ENCODE peak calls at places on chromosomes 4 and X, in five cellular contexts. Z, M, J, Y and N are unnamed samples. For H3K36me3, the result is how much of the 10 kb centered on the place peaks cover.

GRCh38 chrX:53048169-53049126 is at the start of gene GPR173:
- DNase-seq in M (peak), Z (peak), J (peak), Y (peak), N (peak)

GRCh38 chr4:48801739-48802138 is 21.7 kb upstream of the FRYL start:
- DNase-seq in Y (no peak), J (peak), Z (no peak), M (no peak), N (no peak)

GRCh38 chr4:156672924-156673323 is 298.7 kb downstream of the PDGFC start:
- DNase-seq in Z (no peak), M (no peak), J (no peak), Y (no peak), N (no peak)

GRCh38 chrX:16462912-16463311 is 187.0 kb upstream of the S100G start:
- DNase-seq in Z (no peak), J (peak), M (peak), Y (no peak), N (no peak)

GRCh38 chr4:145876531-145877180 is 62.0 kb downstream of the ZNF827 start:
- DNase-seq in J (no peak), M (no peak), Y (no peak), Z (no peak), N (no peak)

GRCh38 chr4:15714141-15714540 is 11.3 kb downstream of the BST1 start:
- DNase-seq in M (no peak), J (no peak), Z (no peak), Y (no peak), N (no peak)

GRCh38 chrX:149493567-149494562 is 11.2 kb downstream of the IDS start:
- DNase-seq in M (no peak), Z (peak), Y (no peak), J (no peak), N (no peak)

GRCh38 chr4:145061325-145061920 is 36.6 kb downstream of the ANAPC10 start:
- DNase-seq in Z (no peak), J (peak), Y (peak), M (no peak), N (peak)

GRCh38 chr4:137370206-137370633 is 162.1 kb downstream of the PCDH18 start:
- DNase-seq in Y (no peak), Z (no peak), M (no peak), J (peak), N (no peak)

DNA sequence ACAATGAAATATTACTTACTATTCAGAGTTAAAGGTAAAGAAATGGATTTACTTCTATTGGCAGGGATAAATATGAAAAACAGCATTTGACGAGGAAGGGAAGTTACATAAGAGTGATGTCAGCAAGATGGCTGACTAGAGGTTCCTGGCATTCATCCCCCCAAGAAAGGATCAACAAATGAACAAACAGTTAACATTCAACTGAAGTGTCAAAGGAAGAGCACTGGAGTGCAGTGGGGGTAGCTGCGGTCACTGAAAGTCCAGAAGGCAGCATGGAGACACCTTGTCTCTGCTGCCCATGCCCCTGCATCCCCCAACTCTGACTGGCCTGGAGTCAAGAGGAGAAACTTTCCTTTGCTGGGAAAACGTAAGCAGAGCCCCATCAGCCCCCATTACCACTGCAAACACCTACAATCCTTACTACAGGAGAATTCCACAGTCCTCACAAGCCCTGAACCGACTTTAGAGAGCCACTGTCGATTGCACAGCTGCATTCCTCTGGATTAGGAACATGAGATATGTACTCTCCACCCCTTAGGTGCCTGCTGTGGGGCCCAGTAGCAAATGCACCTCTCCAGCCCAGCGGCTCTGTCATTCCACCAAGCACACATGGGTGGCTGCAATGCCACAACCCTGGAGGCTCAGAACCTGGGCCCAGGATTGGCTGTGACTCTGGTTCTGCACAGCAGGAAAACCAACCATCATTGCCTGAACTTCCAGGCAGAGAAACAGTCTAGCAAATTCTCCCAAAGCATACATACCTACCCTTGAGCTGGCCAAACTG is 79.5 kb downstream of the CBR4 start:
- DNase-seq in Y (peak), J (no peak), M (no peak), Z (no peak), N (no peak)
- H3K36me3 ChIP-seq in Y (under half), J (under half), M (under half), Z (under half), N (under half)

GRCh38 chr4:98506462-98507132 is 151.8 kb downstream of the TSPAN5 start:
- DNase-seq in Z (peak), M (no peak), Y (no peak), J (no peak), N (no peak)
- H3K36me3 ChIP-seq in Z (under half), M (under half), Y (under half), J (under half), N (under half)

DNA sequence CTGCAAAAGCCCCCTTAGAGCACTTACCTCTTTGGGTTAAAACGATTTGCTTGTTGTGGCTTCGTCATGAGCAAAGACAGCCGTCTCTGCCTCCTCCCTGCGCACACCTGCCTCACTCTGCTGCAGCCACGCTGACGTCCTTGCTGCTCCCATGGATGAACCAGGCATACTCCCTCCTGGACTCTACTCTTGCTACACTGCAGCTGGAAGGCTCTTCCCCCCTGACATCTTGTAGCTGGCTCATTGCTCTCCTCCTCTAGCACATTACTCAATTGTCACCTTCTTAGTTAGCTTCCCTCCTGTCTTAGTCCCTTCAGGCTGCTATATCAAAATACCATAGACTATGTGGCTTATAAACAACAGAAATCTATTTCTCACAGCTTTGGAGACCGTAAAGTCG is 59.3 kb downstream of the FAM114A1 start:
- DNase-seq in M (no peak), Y (no peak), Z (no peak), J (no peak), N (no peak)
- H3K36me3 ChIP-seq in M (half or more), Y (under half), Z (under half), J (under half), N (under half)

DNA sequence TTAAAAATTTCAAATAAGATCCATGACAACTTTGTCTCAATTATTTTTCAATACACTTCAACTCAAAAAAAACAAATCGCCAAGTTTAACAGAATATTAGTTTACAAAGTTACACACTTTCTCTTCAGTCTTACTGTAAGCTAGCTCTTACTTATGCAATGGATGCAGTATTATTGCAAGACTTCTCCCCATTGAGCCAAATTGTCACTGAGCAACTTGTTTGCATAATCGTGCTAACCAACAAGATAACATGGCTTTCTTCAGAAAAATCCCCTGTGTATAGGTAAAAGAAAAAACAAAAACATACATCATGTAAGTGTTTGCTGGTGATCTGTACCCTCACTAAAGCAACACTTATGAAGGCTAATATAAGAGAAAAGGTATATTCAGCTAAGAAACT is 18.9 kb downstream of the DNAJB14 start:
- DNase-seq in Y (no peak), M (no peak), Z (no peak), J (peak), N (no peak)
- H3K36me3 ChIP-seq in Y (under half), M (under half), Z (under half), J (under half), N (under half)

GRCh38 chr4:24013666-24014422 is 124.0 kb upstream of the PPARGC1A start:
- DNase-seq in J (no peak), Y (no peak), Z (no peak), M (no peak), N (no peak)

GRCh38 chr4:24007740-24008348 is 118.0 kb upstream of the PPARGC1A start:
- DNase-seq in J (peak), Z (no peak), M (no peak), Y (no peak), N (no peak)

GRCh38 chr4:24010994-24011393 is 121.1 kb upstream of the PPARGC1A start:
- DNase-seq in J (no peak), Y (no peak), M (no peak), Z (peak), N (no peak)

GRCh38 chr4:24006269-24006668 is 116.4 kb upstream of the PPARGC1A start:
- DNase-seq in M (no peak), J (no peak), Y (no peak), Z (no peak), N (no peak)

DNA sequence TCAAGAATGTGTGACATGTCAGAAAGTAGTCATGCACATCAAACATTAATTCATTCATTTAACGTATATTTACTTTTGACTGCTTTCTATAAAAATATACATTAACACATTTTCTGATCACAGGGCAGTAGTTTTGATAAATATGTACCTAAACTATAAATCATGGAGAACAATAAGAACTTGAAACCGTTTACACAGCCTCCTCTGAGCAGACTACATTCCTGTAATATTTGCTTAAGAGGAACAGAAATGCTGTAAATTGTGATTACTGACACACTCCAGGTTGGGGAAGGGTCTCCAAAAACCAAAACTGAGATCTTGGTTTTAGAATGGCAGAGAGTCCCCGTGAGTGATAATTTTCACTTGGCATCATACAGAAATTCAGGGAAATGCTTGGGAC is 120.7 kb upstream of the PPARGC1A start:
- DNase-seq in M (no peak), J (no peak), Y (no peak), Z (no peak), N (no peak)
- H3K36me3 ChIP-seq in M (under half), J (under half), Y (under half), Z (under half), N (under half)

GRCh38 chr4:1221155-1221870 is 27.6 kb downstream of the CTBP1 start:
- DNase-seq in Z (peak), Y (no peak), J (no peak), M (no peak), N (no peak)

GRCh38 chr4:1223841-1224809 is 24.8 kb downstream of the CTBP1 start:
- DNase-seq in Y (no peak), Z (peak), J (no peak), M (no peak), N (no peak)

GRCh38 chr4:1222036-1222789 is 26.7 kb downstream of the CTBP1 start:
- DNase-seq in J (no peak), Z (peak), Y (no peak), M (no peak), N (no peak)

GRCh38 chr4:1225272-1226166 is 23.4 kb downstream of the CTBP1 start:
- DNase-seq in M (no peak), J (no peak), Y (no peak), Z (peak), N (no peak)

DNA sequence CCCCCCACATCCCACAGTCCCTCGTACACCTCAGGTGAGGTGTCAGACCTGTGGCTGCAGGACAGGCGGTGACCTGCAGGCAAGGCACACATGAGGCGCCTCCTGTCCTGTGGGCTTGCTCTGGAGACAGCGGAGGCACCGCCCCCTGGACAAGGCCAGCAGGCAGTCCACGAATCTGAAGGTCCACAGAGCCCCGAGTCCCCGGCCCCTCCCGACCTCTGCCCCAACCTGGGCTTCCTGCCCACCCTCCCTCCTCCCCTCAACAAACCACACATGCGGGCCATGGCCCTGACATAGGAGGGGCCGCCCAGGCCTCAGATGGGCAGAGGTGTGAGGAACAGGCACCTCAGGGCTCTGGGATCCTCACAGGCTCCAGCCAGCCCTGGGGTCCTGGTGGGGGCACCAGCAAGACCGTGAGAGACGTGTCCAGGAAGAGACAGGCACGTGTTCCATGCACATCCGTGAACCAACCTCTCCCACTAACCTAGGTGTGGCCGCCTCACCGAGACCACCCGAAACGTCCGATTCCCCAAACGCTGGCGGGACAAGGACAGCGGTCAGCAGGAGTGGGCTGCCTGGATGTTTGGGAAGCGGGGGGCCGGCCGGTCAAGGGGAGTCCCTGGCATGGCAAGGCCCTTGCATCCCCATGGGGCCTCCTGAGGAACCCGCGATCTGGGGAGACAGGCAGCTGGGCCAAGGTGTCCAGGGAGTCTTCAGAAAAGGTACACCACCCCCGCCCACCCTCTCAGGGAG is 25.8 kb downstream of the CTBP1 start:
- DNase-seq in M (no peak), Y (no peak), J (no peak), Z (peak), N (no peak)
- H3K36me3 ChIP-seq in M (under half), Y (under half), J (under half), Z (under half), N (half or more)